ENCODE peak calls at places on chromosomes 11 and 22, in four cellular contexts. B, H, T and N are unnamed samples.

GRCh38 chr22:39706406-39707150 is 136.0 kb downstream of the CACNA1I start:
- DNase-seq in B (no peak), H (no peak), T (no peak), N (no peak)

GRCh38 chr11:12185914-12186313 is 75.5 kb downstream of the MICAL2 start:
- DNase-seq in B (no peak), H (no peak), T (peak), N (no peak)

GRCh38 chr11:6655790-6656580 is at the start of gene DCHS1:
- DNase-seq in B (no peak), H (no peak), T (no peak), N (no peak)

GRCh38 chr11:116202922-116203321 is 569.9 kb downstream of the BUD13 start:
- DNase-seq in B (no peak), H (no peak), T (no peak), N (no peak)

GRCh38 chr22:20604776-20605221 is 97.4 kb downstream of the MED15 start:
- DNase-seq in B (no peak), H (no peak), T (no peak), N (no peak)

GRCh38 chr22:32733900-32734299 is 67.6 kb upstream of the TIMP3 start:
- DNase-seq in B (no peak), H (no peak), T (no peak), N (no peak)

GRCh38 chr11:48096588-48097525 is 116.5 kb downstream of the PTPRJ start:
- DNase-seq in B (no peak), H (no peak), T (no peak), N (no peak)

GRCh38 chr11:75812542-75813040 is 2.4 kb upstream of the UVRAG start:
- DNase-seq in B (no peak), H (no peak), T (no peak), N (no peak)

GRCh38 chr11:14253878-14254277 is 105.1 kb downstream of the RRAS2 start:
- DNase-seq in B (no peak), H (no peak), T (no peak), N (no peak)

GRCh38 chr22:25514436-25514835 is 50.0 kb upstream of the GRK3 start:
- DNase-seq in B (peak), H (no peak), T (no peak), N (no peak)

GRCh38 chr11:728901-729491 is 18.3 kb upstream of the TALDO1 start:
- DNase-seq in B (no peak), H (no peak), T (no peak), N (no peak)

GRCh38 chr11:59158206-59159068 is 13.5 kb upstream of the DTX4 start:
- DNase-seq in B (peak), H (peak), T (peak), N (no peak)

GRCh38 chr11:125941606-125942275 is 4.1 kb upstream of the VSIG10L2 start:
- DNase-seq in B (peak), H (peak), T (peak), N (peak)

GRCh38 chr11:96388891-96389603 is 665 bp downstream of the CCDC82 start:
- DNase-seq in B (peak), H (no peak), T (no peak), N (no peak)

GRCh38 chr11:117538731-117539130 is 211.1 kb downstream of the CEP164 start:
- DNase-seq in B (no peak), H (no peak), T (no peak), N (peak)